ENCODE peak calls at places on chromosomes 7 and 10, in nine cellular contexts. Z is stomach, G is lower lobe of right lung, P is thoracic aorta, D is breast epithelium, W is left ventricle myocardium inferior, A is gastrocnemius medialis, L is AG04450, S is endodermal cell. T is an unnamed sample. For H3K27me3, the result is how much of the 10 kb centered on the place peaks cover.

GRCh38 chr7:155213385-155213784 is 84.3 kb upstream of the INSIG1 start:
- DNase-seq in Z (no peak), G (no peak), P (no peak), D (peak), W (no peak), A (no peak), L (no peak), S (no peak), T (no peak)

GRCh38 chr10:34343764-34344163 is 471.3 kb downstream of the PARD3 start:
- DNase-seq in Z (no peak), G (no peak), P (no peak), D (no peak), W (no peak), A (no peak), L (no peak), S (no peak), T (no peak)

GRCh38 chr10:26840938-26841732 is 19.6 kb downstream of the ABI1 start:
- DNase-seq in Z (no peak), G (no peak), P (no peak), D (no peak), W (no peak), A (no peak), L (no peak), S (no peak), T (no peak)

GRCh38 chr7:148819697-148820332 is 64.3 kb downstream of the EZH2 start:
- DNase-seq in Z (no peak), G (no peak), P (no peak), D (no peak), W (no peak), A (no peak), L (no peak), S (no peak), T (no peak)

GRCh38 chr10:70589762-70590662 is 12.5 kb downstream of the PRF1 start:
- DNase-seq in Z (peak), G (no peak), P (no peak), D (no peak), W (peak), A (no peak), L (peak), S (no peak), T (no peak)

GRCh38 chr7:140322759-140323158 is 75.6 kb downstream of the SLC37A3 start:
- DNase-seq in Z (no peak), G (no peak), P (no peak), D (no peak), W (no peak), A (no peak), L (no peak), S (peak), T (no peak)

GRCh38 chr7:44280993-44281721 is 44.2 kb downstream of the CAMK2B start:
- DNase-seq in Z (no peak), G (peak), P (no peak), D (peak), W (peak), A (peak), L (no peak), S (peak), T (peak)

GRCh38 chr10:61757525-61758397 is 95.0 kb downstream of the CABCOCO1 start:
- DNase-seq in Z (no peak), G (no peak), P (no peak), D (no peak), W (no peak), A (no peak), L (no peak), S (no peak), T (no peak)

GRCh38 chr7:134890246-134891240 is 95.8 kb upstream of the AGBL3 start:
- DNase-seq in Z (no peak), G (no peak), P (peak), D (no peak), W (peak), A (no peak), L (no peak), S (no peak), T (peak)

GRCh38 chr10:14478639-14479038 is 147.9 kb upstream of the FRMD4A start:
- DNase-seq in Z (peak), G (no peak), P (no peak), D (peak), W (peak), A (no peak), L (peak), S (peak), T (peak)
- TF ChIP-seq CTCF in Z (no peak), G (peak), P (peak), D (peak), W (peak), A (peak), L (peak), S (peak), T (no peak)

GRCh38 chr10:93280699-93281366 is 201.3 kb downstream of the MYOF start:
- DNase-seq in Z (no peak), G (no peak), P (no peak), D (no peak), W (no peak), A (no peak), L (no peak), S (peak), T (no peak)
- H3K4me3 ChIP-seq in Z (no peak), G (no peak), P (no peak), D (no peak), W (no peak), A (no peak), L (no peak), S (peak), T (no peak)

DNA sequence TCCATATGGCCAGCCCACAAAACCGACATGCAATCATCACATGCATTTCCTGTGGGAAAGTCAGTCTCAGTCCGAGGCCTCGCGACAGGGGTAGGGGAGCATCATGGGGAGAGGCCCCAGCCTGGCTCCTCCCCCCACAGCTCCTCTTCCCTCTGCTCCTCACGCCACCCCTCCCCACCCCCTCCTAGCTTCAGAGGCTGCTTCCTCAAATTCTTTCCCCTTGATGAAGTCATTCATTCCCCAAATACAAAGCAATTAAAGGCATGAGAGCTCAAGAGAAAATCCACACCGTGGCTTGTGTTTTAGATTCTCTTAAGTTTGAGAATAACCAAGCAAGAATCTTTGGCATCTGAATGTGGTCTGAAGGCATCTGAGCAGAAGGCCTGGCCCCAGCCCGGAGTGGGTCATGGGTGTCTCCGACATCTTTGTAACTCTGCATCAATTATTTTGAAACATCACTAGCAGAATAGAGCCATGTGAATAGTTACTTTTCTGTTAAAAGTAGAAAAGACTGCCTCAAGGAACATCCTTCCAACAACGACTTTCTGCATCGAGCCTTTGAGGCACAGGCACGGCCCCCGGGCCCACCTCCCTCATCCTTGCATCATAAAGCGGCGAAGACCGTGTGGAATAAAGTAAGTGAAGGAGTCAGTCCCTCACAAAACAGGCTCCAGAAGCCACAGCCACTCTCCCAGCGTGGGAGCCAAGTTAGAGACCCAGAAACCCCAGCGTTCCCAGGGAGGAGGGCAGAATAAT is 90.9 kb downstream of the DIP2C start:
- DNase-seq in Z (no peak), G (no peak), P (no peak), D (no peak), W (no peak), A (no peak), L (peak), S (no peak), T (no peak)
- H3K27me3 ChIP-seq in Z (under half), G (under half), P (under half), D (under half), W (under half), A (under half), L (under half), S (under half), T (under half)

DNA sequence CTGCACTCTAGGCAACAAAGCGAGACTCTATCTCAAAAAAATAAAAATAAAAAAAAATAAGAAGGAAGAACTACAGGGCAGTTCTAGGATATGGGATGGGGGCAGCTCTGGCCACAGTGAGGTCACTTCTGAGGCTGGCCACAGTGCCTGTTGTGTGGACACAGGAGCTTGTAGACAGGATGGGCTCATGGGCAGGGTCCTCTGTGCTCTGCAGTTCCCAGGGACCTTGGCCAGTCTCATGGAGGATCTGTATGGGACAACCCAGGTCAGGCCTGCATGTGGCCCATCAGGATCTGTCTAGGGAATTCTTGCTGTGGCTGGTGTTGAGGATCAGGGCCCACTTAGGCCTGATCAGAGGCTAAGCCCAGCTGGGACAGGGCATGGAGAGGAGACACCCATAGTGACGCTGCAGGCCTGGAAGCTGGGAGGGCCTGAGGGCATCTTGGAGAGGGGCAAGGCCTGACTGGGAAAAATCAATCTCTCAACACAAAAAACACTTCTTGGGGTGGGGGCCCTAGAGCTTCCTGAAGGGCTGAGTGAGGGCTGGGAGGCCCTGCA is 19.4 kb upstream of the PAX2 start:
- DNase-seq in Z (no peak), G (no peak), P (no peak), D (peak), W (no peak), A (no peak), L (no peak), S (no peak), T (no peak)
- TF ChIP-seq CTCF in Z (no peak), G (no peak), P (no peak), D (no peak), W (no peak), A (no peak), L (no peak), S (no peak), T (no peak)

GRCh38 chr10:114256822-114257221 is 17.8 kb downstream of the VWA2 start:
- DNase-seq in Z (no peak), G (no peak), P (no peak), D (no peak), W (no peak), A (no peak), L (no peak), S (no peak), T (no peak)
- H3K4me3 ChIP-seq in Z (no peak), G (no peak), P (no peak), D (no peak), W (no peak), A (no peak), L (no peak), S (no peak), T (no peak)

GRCh38 chr10:25178411-25178810 is 3.6 kb downstream of the GPR158 start:
- DNase-seq in Z (no peak), G (no peak), P (no peak), D (no peak), W (no peak), A (no peak), L (no peak), S (no peak), T (no peak)
- H3K27me3 ChIP-seq in Z (half or more), G (under half), P (under half), D (under half), W (half or more), A (under half), L (under half), S (under half), T (under half)

GRCh38 chr7:22726849-22727792 is at the start of gene IL6:
- DNase-seq in Z (peak), G (peak), P (no peak), D (peak), W (peak), A (peak), L (peak), S (peak), T (peak)

GRCh38 chr7:22729180-22729579 is 2.2 kb downstream of the IL6 start:
- DNase-seq in Z (no peak), G (no peak), P (no peak), D (no peak), W (no peak), A (no peak), L (no peak), S (no peak), T (no peak)

GRCh38 chr7:22726345-22726848 is 603 bp upstream of the IL6 start:
- DNase-seq in Z (peak), G (peak), P (no peak), D (no peak), W (no peak), A (peak), L (peak), S (peak), T (peak)

GRCh38 chr7:22730921-22731654 is 4.1 kb downstream of the IL6 start:
- DNase-seq in Z (no peak), G (no peak), P (no peak), D (no peak), W (no peak), A (no peak), L (no peak), S (no peak), T (no peak)

GRCh38 chr7:22728416-22729029 is 1.5 kb downstream of the IL6 start:
- DNase-seq in Z (no peak), G (no peak), P (no peak), D (no peak), W (no peak), A (no peak), L (no peak), S (peak), T (no peak)
- TF ChIP-seq CTCF in Z (no peak), G (peak), P (peak), D (no peak), W (peak), A (peak), L (peak), S (peak), T (peak)